ENCODE peak calls at places on chromosome 13, in four cellular contexts. I is A549, F is GM12878, V is K562. H is an unnamed sample.

GRCh38 chr13:79432992-79433391 is 26.9 kb upstream of the RBM26 start:
- DNase-seq in I (no peak), F (no peak), V (no peak), H (no peak)

GRCh38 chr13:112469071-112469745 is 93.1 kb downstream of the SPACA7 start:
- DNase-seq in I (no peak), F (no peak), V (no peak), H (no peak)

GRCh38 chr13:110559986-110560385 is 1.5 kb downstream of the RAB20 start:
- DNase-seq in I (no peak), F (no peak), V (no peak), H (no peak)

GRCh38 chr13:112335135-112335534 is 41.0 kb upstream of the SPACA7 start:
- DNase-seq in I (no peak), F (no peak), V (no peak), H (no peak)

GRCh38 chr13:49602005-49602404 is 16.6 kb upstream of the RCBTB1 start:
- DNase-seq in I (no peak), F (no peak), V (no peak), H (peak)

GRCh38 chr13:98475521-98475920 is 101.4 kb downstream of the STK24 start:
- DNase-seq in I (no peak), F (no peak), V (peak), H (no peak)

GRCh38 chr13:80469841-80470378 is 129.0 kb upstream of the SPRY2 start:
- DNase-seq in I (peak), F (no peak), V (no peak), H (peak)

GRCh38 chr13:92461831-92462230 is 764.8 kb upstream of the GPC6 start:
- DNase-seq in I (no peak), F (no peak), V (no peak), H (no peak)

GRCh38 chr13:98978280-98978679 is 416 bp upstream of the DOCK9 start:
- DNase-seq in I (no peak), F (no peak), V (no peak), H (peak)

GRCh38 chr13:27516103-27516502 is 65.7 kb upstream of the MTIF3 start:
- DNase-seq in I (no peak), F (no peak), V (no peak), H (no peak)

GRCh38 chr13:111142472-111142871 is 27.4 kb downstream of the ARHGEF7 start:
- DNase-seq in I (no peak), F (no peak), V (no peak), H (no peak)

GRCh38 chr13:26061947-26062346 is 10.1 kb upstream of the SHISA2 start:
- DNase-seq in I (no peak), F (no peak), V (no peak), H (peak)

GRCh38 chr13:107043016-107043957 is 475.4 kb upstream of the ARGLU1 start:
- DNase-seq in I (no peak), F (no peak), V (no peak), H (peak)

GRCh38 chr13:29754486-29754806 is 96.0 kb downstream of the UBL3 start:
- DNase-seq in I (no peak), F (no peak), V (no peak), H (peak)

GRCh38 chr13:83221813-83222241 is 660.4 kb downstream of the SLITRK1 start:
- DNase-seq in I (no peak), F (no peak), V (no peak), H (peak)

GRCh38 chr13:109904218-109904617 is 117.8 kb upstream of the IRS2 start:
- DNase-seq in I (no peak), F (no peak), V (peak), H (no peak)

GRCh38 chr13:64154514-64154913 is 2738.9 kb upstream of the PCDH20 start:
- DNase-seq in I (no peak), F (no peak), V (no peak), H (peak)

GRCh38 chr13:23470706-23471610 is 37.5 kb upstream of the SACS start:
- DNase-seq in I (no peak), F (no peak), V (no peak), H (no peak)

GRCh38 chr13:108958013-108958376 is 328.6 kb downstream of the MYO16 start:
- DNase-seq in I (no peak), F (no peak), V (no peak), H (no peak)

GRCh38 chr13:99373436-99373835 is 66.2 kb upstream of the GPR183 start:
- DNase-seq in I (no peak), F (no peak), V (no peak), H (no peak)

GRCh38 chr13:51096131-51096530 is 14.9 kb downstream of the C13orf42 start:
- DNase-seq in I (no peak), F (no peak), V (no peak), H (no peak)

GRCh38 chr13:75161804-75162203 is 320.2 kb downstream of the TBC1D4 start:
- DNase-seq in I (no peak), F (no peak), V (no peak), H (no peak)
- TF ChIP-seq ELK1 in I (no peak), F (no peak), V (no peak), H (no peak)

GRCh38 chr13:43786472-43786765 is 353 bp downstream of the ENOX1 start:
- DNase-seq in I (no peak), F (no peak), V (no peak), H (no peak)
- TF ChIP-seq ELK1 in I (no peak), F (no peak), V (no peak), H (no peak)

GRCh38 chr13:56501750-56502149 is 639.0 kb upstream of the PRR20A start:
- DNase-seq in I (no peak), F (no peak), V (no peak), H (no peak)
- TF ChIP-seq ELK1 in I (no peak), F (no peak), V (no peak), H (no peak)

GRCh38 chr13:66400292-66400691 is 829.8 kb downstream of the PCDH9 start:
- DNase-seq in I (no peak), F (no peak), V (no peak), H (no peak)

GRCh38 chr13:66402546-66402945 is 827.6 kb downstream of the PCDH9 start:
- DNase-seq in I (no peak), F (no peak), V (no peak), H (no peak)

GRCh38 chr13:66402071-66402470 is 828.1 kb downstream of the PCDH9 start:
- DNase-seq in I (no peak), F (no peak), V (no peak), H (no peak)

GRCh38 chr13:66399873-66400272 is 830.3 kb downstream of the PCDH9 start:
- DNase-seq in I (no peak), F (no peak), V (no peak), H (no peak)

GRCh38 chr13:66397133-66397532 is 833.0 kb downstream of the PCDH9 start:
- DNase-seq in I (no peak), F (no peak), V (no peak), H (no peak)
- TF ChIP-seq ELK1 in I (no peak), F (no peak), V (no peak), H (no peak)

GRCh38 chr13:35514166-35514565 is 37.7 kb upstream of the MAB21L1 start:
- DNase-seq in I (no peak), F (no peak), V (no peak), H (no peak)
- TF ChIP-seq ELK1 in I (no peak), F (no peak), V (no peak), H (no peak)

GRCh38 chr13:46962286-46962941 is 65.6 kb upstream of the HTR2A start:
- DNase-seq in I (no peak), F (no peak), V (peak), H (peak)
- TF ChIP-seq ELK1 in I (no peak), F (no peak), V (no peak), H (no peak)

DNA sequence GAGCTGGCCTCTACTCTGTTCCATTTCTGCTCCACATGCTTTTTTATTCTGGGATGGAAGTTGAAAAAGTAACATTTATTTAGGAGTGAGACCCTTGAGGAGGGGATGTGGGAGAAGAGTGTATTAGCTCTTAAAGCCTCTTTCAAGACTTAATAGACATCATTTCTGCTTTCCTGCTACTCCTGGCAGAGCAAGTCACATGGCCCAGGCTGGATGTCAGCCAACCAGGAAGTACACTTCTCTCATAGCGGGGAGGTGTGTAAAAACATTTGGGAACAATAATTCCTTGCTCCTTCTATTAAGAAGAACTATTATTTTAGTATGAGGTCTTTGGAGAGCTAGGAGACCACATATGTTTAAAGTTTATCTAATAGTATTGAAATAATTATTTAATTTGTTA is 40.6 kb upstream of the FAM216B start:
- DNase-seq in I (no peak), F (no peak), V (no peak), H (no peak)
- TF ChIP-seq ELK1 in I (no peak), F (no peak), V (no peak), H (no peak)

GRCh38 chr13:77698211-77699058 is 948 bp downstream of the SLAIN1 start:
- DNase-seq in I (no peak), F (no peak), V (peak), H (no peak)
- TF ChIP-seq ELK1 in I (no peak), F (no peak), V (no peak), H (no peak)

GRCh38 chr13:68506888-68507551 is 1276.9 kb upstream of the PCDH9 start:
- DNase-seq in I (no peak), F (no peak), V (no peak), H (no peak)
- TF ChIP-seq ELK1 in I (no peak), F (no peak), V (no peak), H (no peak)